ENCODE peak calls at places on chromosomes 7 and 10, in six cellular contexts. J is HEK293T, B is H7, G is smooth muscle cell of the brain vasculature, Q is retinal pigment epithelial cell, I is PC-3. F is an unnamed sample.

GRCh38 chr10:76086571-76087260 is 655.3 kb downstream of the LRMDA start:
- DNase-seq in J (peak; percentile 76), B (peak; percentile 64), G (no peak), Q (no peak), I (peak; percentile 98), F (peak; percentile 94)

GRCh38 chr7:151757274-151757673 is 119.6 kb downstream of the PRKAG2 start:
- DNase-seq in J (no peak), B (no peak), G (no peak), Q (no peak), I (no peak), F (peak; percentile 36)

GRCh38 chr7:135499818-135500217 is 10.1 kb downstream of the CNOT4 start:
- DNase-seq in J (no peak), B (no peak), G (no peak), Q (no peak), I (no peak), F (peak; percentile 29)

GRCh38 chr7:44733708-44734481 is 14.8 kb upstream of the ZMIZ2 start:
- DNase-seq in J (no peak), B (no peak), G (no peak), Q (no peak), I (peak; percentile 82), F (peak; percentile 73)

GRCh38 chr10:132972149-132972985 is 30.0 kb upstream of the CFAP46 start:
- DNase-seq in J (no peak), B (peak; percentile 80), G (no peak), Q (no peak), I (no peak), F (no peak)

GRCh38 chr7:158029431-158029938 is 558.1 kb downstream of the PTPRN2 start:
- DNase-seq in J (no peak), B (no peak), G (no peak), Q (no peak), I (no peak), F (no peak)

GRCh38 chr10:33735463-33735862 is 401.0 kb upstream of the NRP1 start:
- DNase-seq in J (no peak), B (no peak), G (no peak), Q (no peak), I (peak; percentile 82), F (peak; percentile 10)

GRCh38 chr7:90250601-90251303 is 5.8 kb downstream of the CFAP69 start:
- DNase-seq in J (no peak), B (no peak), G (no peak), Q (no peak), I (peak; percentile 54), F (peak; percentile 85)

GRCh38 chr10:13167568-13167967 is 6.2 kb downstream of the MCM10 start:
- DNase-seq in J (no peak), B (no peak), G (no peak), Q (no peak), I (no peak), F (no peak)

GRCh38 chr10:93701903-93702277 is 502 bp downstream of the FRA10AC1 start:
- DNase-seq in J (peak; percentile 17), B (peak; percentile 20), G (no peak), Q (no peak), I (peak; percentile 4), F (peak; percentile 63)

GRCh38 chr10:3294919-3295318 is 122.3 kb upstream of the PITRM1 start:
- DNase-seq in J (no peak), B (no peak), G (peak; percentile 35), Q (no peak), I (peak; percentile 51), F (no peak)

GRCh38 chr10:33005322-33006282 is 47.6 kb upstream of the ITGB1 start:
- DNase-seq in J (peak; percentile 62), B (peak; percentile 74), G (no peak), Q (peak; percentile 71), I (peak; percentile 100), F (peak; percentile 95)

GRCh38 chr7:83326223-83326622 is 163.5 kb upstream of the PCLO start:
- DNase-seq in J (no peak), B (no peak), G (no peak), Q (no peak), I (no peak), F (no peak)

GRCh38 chr10:110429301-110429700 is 68.4 kb upstream of the DUSP5 start:
- DNase-seq in J (no peak), B (no peak), G (no peak), Q (no peak), I (peak; percentile 31), F (no peak)

GRCh38 chr7:95396136-95397032 is at the start of gene PON3:
- DNase-seq in J (no peak), B (peak; percentile 55), G (no peak), Q (no peak), I (no peak), F (no peak)

GRCh38 chr10:132422169-132422691 is 25.2 kb downstream of the PWWP2B start:
- DNase-seq in J (no peak), B (peak; percentile 62), G (no peak), Q (no peak), I (no peak), F (no peak)